ENCODE peak calls at places on chromosome 5, in ten cellular contexts. R is astrocyte of the spinal cord, K is A549, Z is SK-N-SH, J is lower lobe of right lung, G is heart right ventricle, M is thyroid gland, Y is neural progenitor cell, C is BE2C, S is ascending aorta. N is an unnamed sample.

GRCh38 chr5:31122998-31123950 is 70.2 kb upstream of the CDH6 start:
- DNase-seq in R (peak), K (no peak), Z (no peak), J (no peak), G (no peak), M (peak), Y (no peak), C (no peak), S (no peak), N (no peak)

GRCh38 chr5:62575556-62575955 is 3.1 kb upstream of the LRRC70 start:
- DNase-seq in R (no peak), K (no peak), Z (no peak), J (no peak), G (no peak), M (no peak), Y (no peak), C (no peak), S (no peak), N (no peak)

GRCh38 chr5:180090098-180090768 is 18.7 kb upstream of the RNF130 start:
- DNase-seq in R (peak), K (peak), Z (peak), J (peak), G (peak), M (peak), Y (peak), C (peak), S (no peak), N (peak)

GRCh38 chr5:134833340-134834032 is 12.3 kb upstream of the C5orf24 start:
- DNase-seq in R (peak), K (no peak), Z (no peak), J (no peak), G (no peak), M (no peak), Y (no peak), C (no peak), S (no peak), N (no peak)

GRCh38 chr5:58077387-58077786 is 382.5 kb downstream of the PLK2 start:
- DNase-seq in R (peak), K (no peak), Z (no peak), J (no peak), G (no peak), M (no peak), Y (no peak), C (no peak), S (no peak), N (peak)

GRCh38 chr5:71924980-71925379 is 182.3 kb upstream of the MAP1B start:
- DNase-seq in R (peak), K (peak), Z (no peak), J (no peak), G (no peak), M (no peak), Y (no peak), C (no peak), S (no peak), N (peak)

GRCh38 chr5:173452098-173452497 is 123.9 kb upstream of the STC2 start:
- DNase-seq in R (no peak), K (peak), Z (no peak), J (no peak), G (no peak), M (no peak), Y (no peak), C (no peak), S (no peak), N (no peak)

GRCh38 chr5:64759960-64760695 is 8.4 kb downstream of the SREK1IP1 start:
- DNase-seq in R (no peak), K (no peak), Z (no peak), J (no peak), G (no peak), M (no peak), Y (peak), C (no peak), S (no peak), N (no peak)

GRCh38 chr5:18792145-18792544 is 1157.9 kb downstream of the TAF11L14 start:
- DNase-seq in R (peak), K (peak), Z (no peak), J (no peak), G (no peak), M (no peak), Y (no peak), C (peak), S (no peak), N (no peak)

GRCh38 chr5:108700928-108701327 is 46.8 kb upstream of the FER start:
- DNase-seq in R (no peak), K (no peak), Z (no peak), J (no peak), G (no peak), M (no peak), Y (no peak), C (no peak), S (no peak), N (no peak)

GRCh38 chr5:2891781-2892180 is 140.3 kb upstream of the IRX2 start:
- DNase-seq in R (no peak), K (no peak), Z (no peak), J (no peak), G (no peak), M (no peak), Y (no peak), C (no peak), S (no peak), N (no peak)

GRCh38 chr5:169258372-169259000 is 42.5 kb downstream of the SLIT3 start:
- DNase-seq in R (peak), K (peak), Z (no peak), J (no peak), G (no peak), M (no peak), Y (no peak), C (no peak), S (no peak), N (peak)

GRCh38 chr5:132840896-132841818 is 10.7 kb upstream of the SHROOM1 start:
- DNase-seq in R (no peak), K (no peak), Z (no peak), J (peak), G (no peak), M (no peak), Y (no peak), C (no peak), S (no peak), N (peak)

DNA sequence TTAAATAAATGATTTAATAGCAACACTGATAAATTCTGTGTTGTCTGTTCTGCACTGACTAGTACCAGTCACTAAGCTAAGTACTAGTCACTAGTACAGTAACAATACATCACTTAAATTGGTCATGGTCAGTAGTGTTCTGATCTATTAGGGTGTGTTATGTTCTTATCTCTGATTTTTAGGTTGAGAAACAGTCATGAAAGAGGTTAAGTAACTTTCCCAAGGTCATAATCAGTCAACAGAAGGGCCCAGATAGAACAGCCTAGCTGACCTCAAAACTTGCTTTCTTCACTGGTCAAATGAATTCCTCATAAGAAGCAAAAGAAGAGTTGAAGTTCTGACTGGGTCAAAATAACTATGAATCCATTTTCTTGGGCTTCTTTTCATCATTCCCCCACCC is 1492.7 kb downstream of the MAT2B start:
- DNase-seq in R (no peak), K (no peak), Z (no peak), J (no peak), G (no peak), M (no peak), Y (no peak), C (no peak), S (no peak), N (no peak)
- H3K4me3 ChIP-seq in R (no peak), K (no peak), Z (no peak), J (no peak), G (no peak), M (no peak), Y (no peak), C (no peak), S (no peak), N (no peak)

GRCh38 chr5:88724201-88724600 is 158.8 kb downstream of the MEF2C start:
- DNase-seq in R (peak), K (peak), Z (no peak), J (no peak), G (no peak), M (no peak), Y (no peak), C (no peak), S (no peak), N (peak)
- TF ChIP-seq CTCF in R (peak), K (peak), Z (peak), J (no peak), G (no peak), M (no peak), Y (peak), C (peak), S (no peak), N (peak)

GRCh38 chr5:67047180-67047579 is 149.4 kb downstream of the CD180 start:
- DNase-seq in R (no peak), K (no peak), Z (peak), J (no peak), G (peak), M (peak), Y (peak), C (peak), S (no peak), N (no peak)
- H3K4me3 ChIP-seq in R (no peak), K (no peak), Z (no peak), J (no peak), G (no peak), M (no peak), Y (no peak), C (no peak), S (no peak), N (no peak)

GRCh38 chr5:175448276-175448675 is 4.3 kb upstream of the DRD1 start:
- DNase-seq in R (no peak), K (no peak), Z (no peak), J (no peak), G (no peak), M (no peak), Y (peak), C (no peak), S (no peak), N (no peak)

GRCh38 chr5:175443514-175444059 is 395 bp downstream of the DRD1 start:
- DNase-seq in R (peak), K (no peak), Z (peak), J (no peak), G (no peak), M (no peak), Y (peak), C (no peak), S (no peak), N (peak)

GRCh38 chr5:175444905-175445456 is 999 bp upstream of the DRD1 start:
- DNase-seq in R (no peak), K (no peak), Z (peak), J (no peak), G (no peak), M (no peak), Y (no peak), C (no peak), S (no peak), N (no peak)

GRCh38 chr5:175447571-175447970 is 3.6 kb upstream of the DRD1 start:
- DNase-seq in R (no peak), K (no peak), Z (no peak), J (no peak), G (no peak), M (no peak), Y (peak), C (no peak), S (no peak), N (no peak)

GRCh38 chr5:175444060-175444904 is at the start of gene DRD1:
- DNase-seq in R (peak), K (peak), Z (peak), J (peak), G (peak), M (peak), Y (peak), C (peak), S (no peak), N (peak)
- TF ChIP-seq CTCF in R (peak), K (peak), Z (peak), J (peak), G (peak), M (peak), Y (peak), C (peak), S (peak), N (peak)

N was measured in fibroblast of the aortic adventitia.